ENCODE peak calls at places on chromosomes 12 and 14, in seven cellular contexts. O is mucosa of descending colon, B is foreskin fibroblast, Z is transverse colon, V is bronchial epithelial cell, N is epithelial cell of esophagus, P is uterus. W is an unnamed sample.

GRCh38 chr14:74843653-74844052 is 32.3 kb downstream of the PROX2 start:
- DNase-seq in O (no peak), B (peak), Z (no peak), V (no peak), N (no peak), P (no peak), W (no peak)

GRCh38 chr12:65647074-65647473 is 177.2 kb upstream of the HMGA2 start:
- DNase-seq in O (no peak), B (no peak), Z (no peak), V (no peak), N (no peak), P (no peak), W (no peak)

GRCh38 chr14:89268514-89268913 is 148.5 kb downstream of the FOXN3 start:
- DNase-seq in O (no peak), B (no peak), Z (no peak), V (no peak), N (no peak), P (no peak), W (no peak)

GRCh38 chr14:76917759-76918175 is 91.6 kb downstream of the LRRC74A start:
- DNase-seq in O (no peak), B (no peak), Z (no peak), V (no peak), N (no peak), P (peak), W (no peak)

GRCh38 chr12:88856201-88856600 is 275.9 kb upstream of the KITLG start:
- DNase-seq in O (no peak), B (no peak), Z (no peak), V (no peak), N (no peak), P (no peak), W (no peak)

GRCh38 chr14:29045237-29045636 is 278.6 kb downstream of the FOXG1 start:
- DNase-seq in O (no peak), B (no peak), Z (no peak), V (no peak), N (no peak), P (no peak), W (no peak)

GRCh38 chr14:22265319-22266140 is 323.5 kb downstream of the DAD1 start:
- DNase-seq in O (no peak), B (no peak), Z (no peak), V (peak), N (peak), P (no peak), W (no peak)

GRCh38 chr12:89789862-89790261 is 81.2 kb upstream of the ATP2B1 start:
- DNase-seq in O (no peak), B (no peak), Z (no peak), V (no peak), N (peak), P (no peak), W (no peak)

GRCh38 chr14:99055816-99056215 is 216.2 kb downstream of the BCL11B start:
- DNase-seq in O (peak), B (no peak), Z (peak), V (no peak), N (no peak), P (no peak), W (no peak)

GRCh38 chr14:33714527-33715222 is 236.2 kb downstream of the EGLN3 start:
- DNase-seq in O (no peak), B (peak), Z (no peak), V (peak), N (peak), P (no peak), W (no peak)

GRCh38 chr12:116102019-116102418 is 175.5 kb downstream of the MED13L start:
- DNase-seq in O (no peak), B (no peak), Z (no peak), V (no peak), N (no peak), P (no peak), W (no peak)

GRCh38 chr14:104937694-104938365 is 13.2 kb downstream of the PLD4 start:
- DNase-seq in O (no peak), B (no peak), Z (no peak), V (no peak), N (no peak), P (peak), W (no peak)

GRCh38 chr12:131111446-131111845 is 157.7 kb downstream of the ADGRD1 start:
- DNase-seq in O (no peak), B (no peak), Z (no peak), V (no peak), N (no peak), P (no peak), W (no peak)

GRCh38 chr14:101357559-101358319 is 203.6 kb upstream of the DIO3 start:
- DNase-seq in O (no peak), B (no peak), Z (no peak), V (no peak), N (no peak), P (peak), W (no peak)

GRCh38 chr12:6980740-6981139 is 10.0 kb downstream of the EMG1 start:
- DNase-seq in O (no peak), B (peak), Z (no peak), V (peak), N (peak), P (no peak), W (no peak)

GRCh38 chr12:3319723-3320492 is 171.1 kb upstream of the PRMT8 start:
- DNase-seq in O (no peak), B (no peak), Z (no peak), V (no peak), N (no peak), P (no peak), W (no peak)
- TF ChIP-seq CTCF in O (no peak), B (no peak), Z (no peak), V (peak), N (peak), P (no peak), W (no peak)

GRCh38 chr12:3337944-3338343 is 153.1 kb upstream of the PRMT8 start:
- DNase-seq in O (no peak), B (no peak), Z (no peak), V (no peak), N (no peak), P (no peak), W (no peak)

GRCh38 chr12:3336606-3337311 is 154.2 kb upstream of the PRMT8 start:
- DNase-seq in O (no peak), B (no peak), Z (no peak), V (peak), N (peak), P (peak), W (no peak)

GRCh38 chr12:3333583-3333982 is 157.4 kb upstream of the PRMT8 start:
- DNase-seq in O (no peak), B (no peak), Z (no peak), V (no peak), N (no peak), P (no peak), W (no peak)

GRCh38 chr12:3333991-3334391 is 157.0 kb upstream of the PRMT8 start:
- DNase-seq in O (no peak), B (no peak), Z (no peak), V (no peak), N (no peak), P (no peak), W (no peak)

GRCh38 chr12:3335078-3335487 is 155.9 kb upstream of the PRMT8 start:
- DNase-seq in O (no peak), B (no peak), Z (no peak), V (no peak), N (no peak), P (no peak), W (no peak)
- TF ChIP-seq CTCF in O (no peak), B (no peak), Z (no peak), V (no peak), N (no peak), P (no peak), W (no peak)

GRCh38 chr14:96261772-96262485 is 5.9 kb downstream of the BDKRB1 start:
- DNase-seq in O (no peak), B (no peak), Z (no peak), V (no peak), N (no peak), P (no peak), W (no peak)
- TF ChIP-seq CTCF in O (no peak), B (no peak), Z (no peak), V (no peak), N (no peak), P (no peak), W (peak)

GRCh38 chr12:58416211-58416610 is 474.8 kb downstream of the ATP23 start:
- DNase-seq in O (no peak), B (peak), Z (no peak), V (peak), N (peak), P (no peak), W (peak)
- TF ChIP-seq CTCF in O (no peak), B (peak), Z (no peak), V (no peak), N (no peak), P (no peak), W (peak)

DNA sequence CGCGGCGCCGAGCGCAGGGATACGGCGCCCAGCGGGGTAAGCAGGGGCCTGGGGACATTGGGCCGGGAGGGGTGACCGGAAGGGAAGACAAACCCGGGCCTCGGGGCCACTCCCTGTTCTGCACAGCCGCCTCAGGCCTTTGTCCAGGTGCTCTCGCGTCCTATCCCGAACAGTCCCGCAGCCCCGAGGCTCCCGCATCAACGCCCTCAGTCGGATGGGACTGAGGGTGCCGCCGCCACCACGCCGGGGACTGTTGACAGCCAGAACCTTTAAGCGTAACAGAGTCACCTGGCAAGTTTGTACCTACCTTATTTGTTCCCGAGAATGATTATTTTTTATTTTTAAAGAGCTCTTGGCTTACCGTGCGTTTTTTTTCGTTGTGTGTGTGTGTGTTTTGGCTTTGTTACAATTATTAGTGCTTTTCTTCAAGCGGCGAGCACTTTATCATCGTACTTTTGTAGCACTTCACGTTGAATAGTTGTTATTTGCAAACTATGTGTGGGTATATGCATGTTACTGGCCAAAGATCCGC is 395 bp downstream of the COA8 start:
- DNase-seq in O (no peak), B (no peak), Z (peak), V (peak), N (peak), P (peak), W (peak)
- TF ChIP-seq CTCF in O (no peak), B (no peak), Z (no peak), V (no peak), N (no peak), P (no peak), W (no peak)

W was measured in foreskin keratinocyte.